ENCODE peak calls at places on chromosomes 12 and 14, in seven cellular contexts. T, L, Y, Z, B, V and A are unnamed samples.

GRCh38 chr12:118617922-118618450 is 241.6 kb downstream of the SUDS3 start:
- DNase-seq in V (no peak), B (no peak), Y (no peak), Z (no peak), L (no peak), T (no peak), A (no peak)

GRCh38 chr14:92531151-92531873 is 17.7 kb downstream of the RIN3 start:
- DNase-seq in T (no peak), Y (no peak), V (no peak), L (no peak), B (no peak), Z (no peak), A (no peak)

GRCh38 chr12:110037315-110037714 is 11.0 kb downstream of the C12orf76 start:
- DNase-seq in L (no peak), B (no peak), Z (no peak), T (no peak), V (no peak), Y (no peak), A (no peak)

GRCh38 chr12:111428728-111429175 is 23.0 kb downstream of the SH2B3 start:
- DNase-seq in L (no peak), T (no peak), V (no peak), Y (peak), B (no peak), Z (no peak), A (no peak)

GRCh38 chr12:83016226-83016835 is 329.6 kb downstream of the TMTC2 start:
- DNase-seq in T (no peak), Y (no peak), Z (no peak), L (peak), V (peak), B (no peak), A (peak)

GRCh38 chr12:124566181-124567034 is 1.0 kb downstream of the NCOR2 start:
- DNase-seq in V (peak), T (peak), L (peak), B (peak), Z (no peak), Y (peak), A (peak)

GRCh38 chr14:51780006-51780692 is 80.3 kb upstream of the GNG2 start:
- DNase-seq in Y (peak), B (peak), V (peak), Z (peak), T (peak), L (peak), A (peak)

GRCh38 chr12:53205747-53206146 is 1.3 kb downstream of the ITGB7 start:
- DNase-seq in B (no peak), Z (no peak), T (no peak), L (peak), Y (no peak), V (peak), A (peak)

GRCh38 chr14:91872011-91872476 is 4.7 kb upstream of the TC2N start:
- DNase-seq in Z (no peak), T (peak), B (no peak), Y (no peak), L (peak), V (peak), A (peak)

GRCh38 chr12:110137786-110138185 is 13.6 kb downstream of the IFT81 start:
- DNase-seq in Z (no peak), L (no peak), T (no peak), V (no peak), Y (no peak), B (no peak), A (no peak)

GRCh38 chr12:90366286-90366685 is 588.7 kb downstream of the CCER1 start:
- DNase-seq in L (peak), V (no peak), B (no peak), Z (no peak), Y (no peak), T (no peak), A (peak)

GRCh38 chr12:111426341-111427185 is 20.8 kb downstream of the SH2B3 start:
- DNase-seq in T (no peak), V (no peak), Z (no peak), L (no peak), Y (no peak), B (no peak), A (peak)

GRCh38 chr12:40376533-40377267 is 151.9 kb downstream of the LRRK2 start:
- DNase-seq in L (no peak), T (no peak), V (no peak), Y (no peak), B (no peak), Z (no peak), A (no peak)

GRCh38 chr12:115873416-115874082 is 403.9 kb downstream of the MED13L start:
- DNase-seq in Z (no peak), V (no peak), L (no peak), B (no peak), Y (no peak), T (no peak), A (no peak)